ENCODE peak calls at places on chromosome 1, in four cellular contexts. J, T, M and L are unnamed samples.

GRCh38 chr1:22257286-22258275 is 114.7 kb upstream of the WNT4 start:
- DNase-seq in J (no peak), T (no peak), M (no peak), L (no peak)

GRCh38 chr1:67948155-67949075 is 102.0 kb downstream of the DIRAS3 start:
- DNase-seq in J (peak; percentile 65), T (peak; percentile 37), M (peak; percentile 42), L (no peak)

GRCh38 chr1:41915786-41916571 is 2.7 kb downstream of the HIVEP3 start:
- DNase-seq in J (no peak), T (no peak), M (no peak), L (no peak)

GRCh38 chr1:225941220-225941948 is at the start of gene LEFTY2:
- DNase-seq in J (no peak), T (no peak), M (no peak), L (no peak)

GRCh38 chr1:200115532-200115931 is 88.0 kb downstream of the NR5A2 start:
- DNase-seq in J (no peak), T (no peak), M (no peak), L (no peak)

GRCh38 chr1:239654998-239655397 is 268.6 kb downstream of the CHRM3 start:
- DNase-seq in J (no peak), T (no peak), M (no peak), L (no peak)

GRCh38 chr1:99728494-99729235 is 37.8 kb downstream of the FRRS1 start:
- DNase-seq in J (no peak), T (no peak), M (peak; percentile 51), L (no peak)

GRCh38 chr1:117268926-117269378 is 58.2 kb upstream of the VTCN1 start:
- DNase-seq in J (no peak), T (no peak), M (no peak), L (no peak)

GRCh38 chr1:165289556-165289955 is 67.0 kb downstream of the LMX1A start:
- DNase-seq in J (no peak), T (no peak), M (no peak), L (no peak)

GRCh38 chr1:204461331-204462228 is 33.0 kb downstream of the PIK3C2B start:
- DNase-seq in J (no peak), T (no peak), M (no peak), L (no peak)